ENCODE peak calls at places on chromosomes 1 and 21, in four cellular contexts. K is GM12892, V is T-helper 22 cell, D is heart right ventricle. E is an unnamed sample.

GRCh38 chr1:46289976-46290375 is 13.4 kb downstream of the LRRC41 start:
- DNase-seq in K (no peak), V (no peak), D (no peak), E (no peak)

GRCh38 chr1:38541223-38541622 is 318.3 kb downstream of the RRAGC start:
- DNase-seq in K (no peak), V (no peak), D (no peak), E (no peak)

GRCh38 chr1:23960291-23960718 is 677 bp downstream of the PNRC2 start:
- DNase-seq in K (no peak), V (no peak), D (no peak), E (no peak)

GRCh38 chr1:103220503-103221095 is 112.3 kb upstream of the COL11A1 start:
- DNase-seq in K (no peak), V (no peak), D (no peak), E (no peak)

GRCh38 chr21:23402929-23403520 is 2204.3 kb downstream of the MRPL39 start:
- DNase-seq in K (no peak), V (no peak), D (no peak), E (no peak)

GRCh38 chr1:200174525-200174924 is 147.0 kb downstream of the NR5A2 start:
- DNase-seq in K (no peak), V (no peak), D (no peak), E (no peak)

GRCh38 chr1:18527921-18528320 is 47.2 kb downstream of the KLHDC7A start:
- DNase-seq in K (no peak), V (no peak), D (no peak), E (no peak)

GRCh38 chr21:36583591-36583990 is 103.7 kb upstream of the CLDN14 start:
- DNase-seq in K (no peak), V (no peak), D (no peak), E (no peak)

GRCh38 chr21:33261635-33262034 is 4.5 kb upstream of the IL10RB start:
- DNase-seq in K (no peak), V (no peak), D (no peak), E (no peak)

GRCh38 chr1:12244078-12244477 is 14.2 kb downstream of the VPS13D start:
- DNase-seq in K (no peak), V (no peak), D (no peak), E (no peak)

GRCh38 chr1:206569548-206569947 is 42.7 kb downstream of the EIF2D start:
- DNase-seq in K (no peak), V (no peak), D (no peak), E (no peak)

GRCh38 chr1:203601717-203602309 is 24.8 kb upstream of the ATP2B4 start:
- DNase-seq in K (no peak), V (no peak), D (no peak), E (no peak)

GRCh38 chr21:44836666-44837471 is 19.0 kb upstream of the SUMO3 start:
- DNase-seq in K (no peak), V (no peak), D (peak), E (peak)

GRCh38 chr1:109620890-109621289 is 1.3 kb downstream of the AMPD2 start:
- DNase-seq in K (peak), V (peak), D (peak), E (peak)

GRCh38 chr1:229924639-229925038 is 142.4 kb upstream of the GALNT2 start:
- DNase-seq in K (no peak), V (no peak), D (no peak), E (no peak)

GRCh38 chr1:196897158-196897828 is 9.4 kb downstream of the CFHR4 start:
- DNase-seq in K (no peak), V (no peak), D (no peak), E (no peak)

GRCh38 chr21:29342394-29342957 is 43.8 kb downstream of the BACH1 start:
- DNase-seq in K (no peak), V (no peak), D (peak), E (peak)

GRCh38 chr1:182615468-182616129 is 11.4 kb upstream of the RGS16 start:
- DNase-seq in K (no peak), V (peak), D (peak), E (peak)

GRCh38 chr1:155970531-155971167 is 7.7 kb downstream of the ARHGEF2 start:
- DNase-seq in K (peak), V (no peak), D (peak), E (peak)

GRCh38 chr1:175757381-175758015 is 14.1 kb upstream of the TNR start:
- DNase-seq in K (peak), V (no peak), D (no peak), E (no peak)

GRCh38 chr1:1399187-1399869 is at the start of gene CCNL2:
- DNase-seq in K (peak), V (peak), D (peak), E (peak)

GRCh38 chr21:37032877-37033471 is 26.5 kb downstream of the RIPPLY3 start:
- DNase-seq in K (no peak), V (no peak), D (no peak), E (no peak)

GRCh38 chr1:39081266-39082139 is 55.4 kb downstream of the NDUFS5 start:
- DNase-seq in K (peak), V (no peak), D (no peak), E (peak)

GRCh38 chr1:151455231-151455630 is 4.1 kb downstream of the POGZ start:
- DNase-seq in K (no peak), V (no peak), D (no peak), E (no peak)

GRCh38 chr1:177923441-177923840 is 46.4 kb downstream of the SEC16B start:
- DNase-seq in K (no peak), V (no peak), D (no peak), E (no peak)

GRCh38 chr1:7267493-7267892 is 482.2 kb downstream of the CAMTA1 start:
- DNase-seq in K (no peak), V (no peak), D (no peak), E (no peak)

GRCh38 chr1:110477445-110477957 is 26.6 kb downstream of the PROK1 start:
- DNase-seq in K (no peak), V (no peak), D (no peak), E (no peak)

E was measured in psoas muscle.